ENCODE peak calls at places on chromosomes 7 and 10, in five cellular contexts. F, Q, R, K and M are unnamed samples.

GRCh38 chr10:123622381-123622780 is 43.8 kb upstream of the GPR26 start:
- DNase-seq in F (no peak), Q (peak), R (no peak), K (no peak), M (peak)

GRCh38 chr7:30713397-30713796 is 31.1 kb upstream of the CRHR2 start:
- DNase-seq in F (no peak), Q (no peak), R (no peak), K (peak), M (peak)

GRCh38 chr7:110835889-110836288 is 255.0 kb upstream of the LRRN3 start:
- DNase-seq in F (no peak), Q (no peak), R (no peak), K (peak), M (no peak)

GRCh38 chr10:132204078-132204780 is 17.5 kb downstream of the DPYSL4 start:
- DNase-seq in F (no peak), Q (no peak), R (no peak), K (no peak), M (no peak)

GRCh38 chr10:103829838-103830465 is 25.4 kb downstream of the SH3PXD2A start:
- DNase-seq in F (no peak), Q (no peak), R (no peak), K (peak), M (no peak)

GRCh38 chr10:13707156-13707881 is 120.6 kb downstream of the PRPF18 start:
- DNase-seq in F (no peak), Q (peak), R (no peak), K (peak), M (peak)

GRCh38 chr10:34760606-34761005 is 54.5 kb downstream of the PARD3 start:
- DNase-seq in F (no peak), Q (no peak), R (no peak), K (no peak), M (peak)

GRCh38 chr10:78456649-78457400 is 423.2 kb downstream of the RPS24 start:
- DNase-seq in F (no peak), Q (no peak), R (no peak), K (no peak), M (no peak)

GRCh38 chr7:42219447-42219846 is 17.6 kb downstream of the GLI3 start:
- DNase-seq in F (no peak), Q (no peak), R (no peak), K (peak), M (peak)

GRCh38 chr7:11786186-11786585 is 45.8 kb downstream of the THSD7A start:
- DNase-seq in F (peak), Q (no peak), R (no peak), K (no peak), M (no peak)

GRCh38 chr10:123786306-123786705 is 105.3 kb downstream of the CPXM2 start:
- DNase-seq in F (no peak), Q (no peak), R (no peak), K (no peak), M (no peak)

GRCh38 chr7:120858299-120858636 is 324 bp upstream of the TSPAN12 start:
- DNase-seq in F (no peak), Q (no peak), R (no peak), K (no peak), M (no peak)

GRCh38 chr10:44965104-44965503 is 5.5 kb downstream of the RASSF4 start:
- DNase-seq in F (no peak), Q (no peak), R (no peak), K (no peak), M (no peak)

GRCh38 chr10:123999956-124000615 is 93.3 kb downstream of the CHST15 start:
- DNase-seq in F (no peak), Q (no peak), R (no peak), K (no peak), M (no peak)

GRCh38 chr10:19651549-19651948 is 164.7 kb upstream of the PLXDC2 start:
- DNase-seq in F (no peak), Q (peak), R (no peak), K (peak), M (peak)

GRCh38 chr10:10460452-10460851 is 557.2 kb upstream of the CELF2 start:
- DNase-seq in F (no peak), Q (no peak), R (no peak), K (no peak), M (no peak)

GRCh38 chr7:6290345-6290744 is 17.9 kb upstream of the CYTH3 start:
- DNase-seq in F (no peak), Q (no peak), R (no peak), K (no peak), M (peak)

GRCh38 chr10:122495406-122496340 is 34.3 kb downstream of the HTRA1 start:
- DNase-seq in F (no peak), Q (peak), R (no peak), K (peak), M (peak)

GRCh38 chr7:107579546-107579880 is 533 bp upstream of the BCAP29 start:
- DNase-seq in F (no peak), Q (no peak), R (no peak), K (no peak), M (no peak)

GRCh38 chr7:100583132-100584045 is 2.5 kb downstream of the LRCH4 start:
- DNase-seq in F (no peak), Q (no peak), R (peak), K (peak), M (no peak)